ENCODE peak calls at places on chromosomes 12 and 14, in four cellular contexts. One of them, this sample, is unnamed.

GRCh38 chr14:81447018-81447770 is 47.1 kb upstream of the STON2 start:
- DNase-seq in breast epithelium: no peak
- DNase-seq in HCT116: no peak
- DNase-seq in transverse colon: no peak
- DNase-seq in this sample: no peak

GRCh38 chr12:89988556-89988955 is 279.9 kb upstream of the ATP2B1 start:
- DNase-seq in HCT116: no peak
- DNase-seq in transverse colon: no peak
- DNase-seq in breast epithelium: no peak
- DNase-seq in this sample: no peak

GRCh38 chr12:100576311-100577036 is 3.0 kb downstream of the GAS2L3 start:
- DNase-seq in breast epithelium: no peak
- DNase-seq in transverse colon: no peak
- DNase-seq in HCT116: peak
- DNase-seq in this sample: no peak

GRCh38 chr14:36658091-36659009 is 3.3 kb upstream of the PAX9 start:
- DNase-seq in breast epithelium: no peak
- DNase-seq in HCT116: no peak
- DNase-seq in transverse colon: no peak
- DNase-seq in this sample: no peak

GRCh38 chr12:19248929-19249602 is 119.5 kb downstream of the PLEKHA5 start:
- DNase-seq in HCT116: no peak
- DNase-seq in transverse colon: no peak
- DNase-seq in breast epithelium: no peak
- DNase-seq in this sample: no peak

GRCh38 chr12:100234166-100234565 is 32.7 kb downstream of the DEPDC4 start:
- DNase-seq in breast epithelium: no peak
- DNase-seq in HCT116: no peak
- DNase-seq in transverse colon: no peak
- DNase-seq in this sample: no peak

GRCh38 chr12:42104784-42105183 is 39.9 kb downstream of the GXYLT1 start:
- DNase-seq in transverse colon: no peak
- DNase-seq in HCT116: no peak
- DNase-seq in breast epithelium: no peak
- DNase-seq in this sample: no peak

GRCh38 chr12:87687362-87687761 is 341.8 kb downstream of the C12orf50 start:
- DNase-seq in transverse colon: no peak
- DNase-seq in breast epithelium: no peak
- DNase-seq in HCT116: no peak
- DNase-seq in this sample: no peak

GRCh38 chr12:105846331-105846730 is 292.4 kb downstream of the NUAK1 start:
- DNase-seq in HCT116: no peak
- DNase-seq in breast epithelium: no peak
- DNase-seq in transverse colon: no peak
- DNase-seq in this sample: no peak

GRCh38 chr14:90256354-90257131 is at the start of gene PSMC1:
- DNase-seq in breast epithelium: peak
- DNase-seq in transverse colon: peak
- DNase-seq in HCT116: peak
- DNase-seq in this sample: peak
- TF ChIP-seq POLR2A in breast epithelium: no peak
- TF ChIP-seq POLR2A in transverse colon: peak
- TF ChIP-seq POLR2A in HCT116: peak
- TF ChIP-seq POLR2A in this sample: no peak

DNA sequence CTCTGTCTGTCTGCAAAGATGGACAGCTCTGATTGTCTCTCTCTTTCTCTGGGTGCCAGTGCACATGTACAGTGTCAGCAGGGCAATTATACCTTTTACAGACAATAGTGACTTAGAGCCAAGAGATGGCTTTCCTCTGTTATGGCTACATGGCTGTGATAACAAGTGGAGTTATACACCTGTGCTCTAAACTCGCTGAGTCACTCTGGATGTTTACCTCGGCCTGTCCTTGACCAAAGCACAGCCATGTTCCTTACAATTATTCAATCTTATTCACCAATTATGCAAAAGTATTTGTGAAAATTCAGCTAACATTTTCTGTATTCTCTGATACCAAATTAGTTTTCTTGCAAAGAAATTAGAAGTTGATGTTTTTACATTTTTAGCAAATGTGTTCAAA is 475.5 kb upstream of the CCDC196 start:
- DNase-seq in HCT116: no peak
- DNase-seq in breast epithelium: no peak
- DNase-seq in transverse colon: no peak
- DNase-seq in this sample: no peak
- TF ChIP-seq POLR2AphosphoS5 in HCT116: no peak
- TF ChIP-seq POLR2AphosphoS5 in breast epithelium: no peak
- TF ChIP-seq POLR2AphosphoS5 in transverse colon: no peak
- TF ChIP-seq POLR2AphosphoS5 in this sample: no peak

GRCh38 chr12:101671839-101672238 is 25.6 kb upstream of the CHPT1 start:
- DNase-seq in transverse colon: no peak
- DNase-seq in HCT116: no peak
- DNase-seq in breast epithelium: no peak
- DNase-seq in this sample: no peak
- H3K27ac ChIP-seq in transverse colon: peak
- H3K27ac ChIP-seq in HCT116: no peak
- H3K27ac ChIP-seq in breast epithelium: no peak
- H3K27ac ChIP-seq in this sample: peak

GRCh38 chr12:22759769-22760674 is 135.1 kb downstream of the ETNK1 start:
- DNase-seq in HCT116: no peak
- DNase-seq in transverse colon: no peak
- DNase-seq in breast epithelium: no peak
- DNase-seq in this sample: no peak
- TF ChIP-seq POLR2A in HCT116: no peak
- TF ChIP-seq POLR2A in transverse colon: no peak
- TF ChIP-seq POLR2A in breast epithelium: no peak
- TF ChIP-seq POLR2A in this sample: no peak

GRCh38 chr12:48816148-48816854 is 2.0 kb upstream of the CACNB3 start:
- DNase-seq in breast epithelium: no peak
- DNase-seq in HCT116: no peak
- DNase-seq in transverse colon: peak
- DNase-seq in this sample: peak

GRCh38 chr12:48812389-48812788 is 5.9 kb upstream of the CACNB3 start:
- DNase-seq in HCT116: no peak
- DNase-seq in breast epithelium: no peak
- DNase-seq in transverse colon: no peak
- DNase-seq in this sample: no peak

GRCh38 chr12:48813464-48814312 is 4.6 kb upstream of the CACNB3 start:
- DNase-seq in breast epithelium: no peak
- DNase-seq in transverse colon: no peak
- DNase-seq in HCT116: no peak
- DNase-seq in this sample: no peak

GRCh38 chr12:48815281-48816110 is 2.8 kb upstream of the CACNB3 start:
- DNase-seq in breast epithelium: peak
- DNase-seq in transverse colon: peak
- DNase-seq in HCT116: peak
- DNase-seq in this sample: peak

DNA sequence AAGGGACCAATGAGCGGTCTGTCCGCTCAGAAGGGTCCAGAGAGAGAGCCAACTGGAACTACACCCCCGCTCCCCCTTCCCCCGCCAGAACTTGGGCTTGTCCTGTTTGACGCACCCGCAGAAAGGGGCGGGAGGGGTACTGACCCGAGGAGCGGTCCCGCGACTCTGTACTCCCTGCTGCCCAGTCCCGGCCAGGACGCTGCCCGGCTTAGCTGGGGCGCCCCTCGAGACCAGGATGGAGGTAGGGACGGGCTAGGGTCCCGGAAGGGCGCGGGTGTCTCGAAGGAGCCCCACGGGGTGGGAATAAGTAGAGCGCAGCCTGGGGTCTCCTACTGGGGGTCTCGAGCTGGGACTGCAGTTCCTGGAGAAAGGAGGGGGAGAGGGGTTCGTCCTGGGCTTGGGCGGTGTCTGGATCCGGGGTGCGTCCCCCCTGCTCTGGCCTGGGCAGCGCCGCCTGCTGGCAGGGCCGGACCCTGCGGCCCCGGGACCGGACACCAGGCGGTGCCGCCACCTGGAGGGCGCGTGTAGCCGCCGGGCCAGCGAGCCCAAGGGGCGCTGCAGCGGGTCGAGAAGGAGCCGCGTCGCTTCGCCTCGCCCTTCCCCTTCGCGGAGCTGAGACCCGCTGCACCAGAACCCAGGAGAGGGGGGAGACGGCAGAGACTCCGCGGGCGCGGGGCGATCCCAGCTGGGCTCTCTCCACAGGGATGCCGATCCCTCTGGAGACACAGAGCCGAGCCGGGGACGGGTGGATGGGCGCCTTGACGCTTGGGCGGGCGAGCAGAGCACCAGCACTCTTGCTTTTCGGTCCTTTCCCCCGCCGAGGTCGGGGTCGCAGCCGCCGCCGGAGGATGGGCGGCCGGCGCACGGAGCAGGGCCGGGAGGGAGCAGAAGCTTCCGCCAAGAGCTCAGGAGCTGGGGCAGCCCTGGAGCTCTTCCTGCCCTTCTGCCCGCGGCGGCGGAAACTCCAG is 3.7 kb upstream of the CACNB3 start:
- DNase-seq in breast epithelium: peak
- DNase-seq in transverse colon: peak
- DNase-seq in HCT116: peak
- DNase-seq in this sample: peak
- TF ChIP-seq POLR2AphosphoS5 in breast epithelium: peak
- TF ChIP-seq POLR2AphosphoS5 in transverse colon: peak
- TF ChIP-seq POLR2AphosphoS5 in HCT116: peak
- TF ChIP-seq POLR2AphosphoS5 in this sample: peak

GRCh38 chr12:109795023-109795422 is 38.2 kb downstream of the TRPV4 start:
- DNase-seq in HCT116: no peak
- DNase-seq in breast epithelium: no peak
- DNase-seq in transverse colon: no peak
- DNase-seq in this sample: no peak

GRCh38 chr12:109797905-109798669 is 35.1 kb downstream of the TRPV4 start:
- DNase-seq in transverse colon: no peak
- DNase-seq in HCT116: no peak
- DNase-seq in breast epithelium: no peak
- DNase-seq in this sample: no peak

GRCh38 chr12:109800536-109800935 is 32.7 kb downstream of the TRPV4 start:
- DNase-seq in HCT116: no peak
- DNase-seq in transverse colon: no peak
- DNase-seq in breast epithelium: no peak
- DNase-seq in this sample: no peak

GRCh38 chr12:109796057-109796456 is 37.1 kb downstream of the TRPV4 start:
- DNase-seq in HCT116: no peak
- DNase-seq in breast epithelium: no peak
- DNase-seq in transverse colon: no peak
- DNase-seq in this sample: no peak

DNA sequence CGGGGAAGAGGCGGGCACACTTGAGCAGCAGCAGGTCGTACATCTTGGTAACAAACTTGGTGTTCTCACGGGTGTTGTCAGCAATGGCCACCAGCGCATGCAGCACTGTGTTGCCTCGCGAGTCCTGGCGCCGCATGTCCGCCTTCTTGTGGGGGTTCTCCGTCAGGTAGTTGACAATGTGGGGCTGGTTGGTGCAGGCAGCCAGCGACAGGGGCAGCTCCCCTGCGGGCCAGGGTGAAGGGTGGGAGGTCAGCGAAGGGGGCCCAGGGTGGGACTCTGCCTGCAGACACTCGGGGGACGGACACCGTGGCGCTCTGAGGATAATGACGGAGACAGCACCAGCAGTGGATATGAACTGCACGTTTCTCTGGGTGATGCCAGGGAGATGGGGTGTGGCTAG is 34.5 kb downstream of the TRPV4 start:
- DNase-seq in breast epithelium: no peak
- DNase-seq in HCT116: no peak
- DNase-seq in transverse colon: no peak
- DNase-seq in this sample: no peak
- H3K27ac ChIP-seq in breast epithelium: no peak
- H3K27ac ChIP-seq in HCT116: no peak
- H3K27ac ChIP-seq in transverse colon: no peak
- H3K27ac ChIP-seq in this sample: no peak

GRCh38 chr14:102882233-102882906 is 40.1 kb upstream of the AMN start:
- DNase-seq in HCT116: no peak
- DNase-seq in transverse colon: no peak
- DNase-seq in breast epithelium: no peak
- DNase-seq in this sample: no peak

GRCh38 chr14:102889615-102890014 is 32.8 kb upstream of the AMN start:
- DNase-seq in HCT116: no peak
- DNase-seq in transverse colon: no peak
- DNase-seq in breast epithelium: no peak
- DNase-seq in this sample: no peak

GRCh38 chr14:102883028-102883953 is 39.2 kb upstream of the AMN start:
- DNase-seq in HCT116: no peak
- DNase-seq in breast epithelium: no peak
- DNase-seq in transverse colon: no peak
- DNase-seq in this sample: no peak

GRCh38 chr14:102888748-102889147 is 33.7 kb upstream of the AMN start:
- DNase-seq in HCT116: no peak
- DNase-seq in breast epithelium: no peak
- DNase-seq in transverse colon: no peak
- DNase-seq in this sample: no peak

GRCh38 chr14:102885686-102886447 is 36.6 kb upstream of the AMN start:
- DNase-seq in transverse colon: no peak
- DNase-seq in HCT116: no peak
- DNase-seq in breast epithelium: no peak
- DNase-seq in this sample: no peak
- TF ChIP-seq POLR2A in transverse colon: no peak
- TF ChIP-seq POLR2A in HCT116: no peak
- TF ChIP-seq POLR2A in breast epithelium: no peak
- TF ChIP-seq POLR2A in this sample: no peak

DNA sequence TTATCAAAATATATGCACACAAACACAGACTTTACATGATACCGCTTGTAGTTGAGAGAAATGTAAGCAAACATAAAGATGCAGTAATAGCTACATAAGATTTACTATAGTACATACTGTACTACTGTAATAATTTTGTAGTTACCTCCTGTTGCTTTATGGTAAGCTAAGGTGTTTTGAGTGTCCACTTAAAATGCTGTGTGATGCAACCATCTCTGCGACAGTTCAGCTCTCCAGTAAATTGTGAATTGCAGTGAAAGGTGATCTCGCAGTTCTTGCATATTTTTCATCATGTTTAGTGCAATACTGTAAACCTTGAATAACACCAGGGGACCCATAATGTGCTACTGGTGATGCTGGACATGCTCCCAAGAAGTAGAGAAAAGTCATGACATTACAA is 21.6 kb downstream of the ZC3H14 start:
- DNase-seq in HCT116: no peak
- DNase-seq in transverse colon: no peak
- DNase-seq in breast epithelium: no peak
- DNase-seq in this sample: no peak
- TF ChIP-seq POLR2AphosphoS5 in HCT116: no peak
- TF ChIP-seq POLR2AphosphoS5 in transverse colon: no peak
- TF ChIP-seq POLR2AphosphoS5 in breast epithelium: no peak
- TF ChIP-seq POLR2AphosphoS5 in this sample: no peak

GRCh38 chr14:104891121-104891551 is 26.1 kb downstream of the CEP170B start:
- DNase-seq in HCT116: no peak
- DNase-seq in breast epithelium: peak
- DNase-seq in transverse colon: no peak
- DNase-seq in this sample: no peak
- H3K27ac ChIP-seq in HCT116: no peak
- H3K27ac ChIP-seq in breast epithelium: no peak
- H3K27ac ChIP-seq in transverse colon: no peak
- H3K27ac ChIP-seq in this sample: no peak

This sample was measured in stomach.